ENCODE peak calls at places on chromosome 11, in nine cellular contexts. N is SK-N-SH, L is transverse colon, Q is sigmoid colon, T is ovary, K is suprapubic skin, E is GM12878, U is HepG2, W is A549. G is an unnamed sample.

GRCh38 chr11:94563176-94563847 is 3.9 kb upstream of the PIWIL4 start:
- DNase-seq in U (no peak), W (no peak), T (no peak), L (no peak), Q (no peak), E (no peak), N (no peak), K (no peak), G (no peak)

GRCh38 chr11:2860636-2861035 is 24.9 kb downstream of the CDKN1C start:
- DNase-seq in Q (no peak), W (peak), N (no peak), T (no peak), U (peak), K (no peak), E (peak), L (peak), G (no peak)

GRCh38 chr11:134052395-134052987 is 16.4 kb upstream of the JAM3 start:
- DNase-seq in K (no peak), E (no peak), Q (no peak), T (no peak), W (no peak), U (no peak), L (no peak), N (no peak), G (no peak)

GRCh38 chr11:57490456-57491248 is 24.9 kb downstream of the SLC43A1 start:
- DNase-seq in W (no peak), Q (no peak), L (no peak), K (no peak), U (no peak), T (no peak), N (no peak), E (no peak), G (no peak)

GRCh38 chr11:104394508-104394907 is 230.6 kb upstream of the PDGFD start:
- DNase-seq in E (no peak), N (no peak), L (no peak), Q (no peak), T (no peak), W (no peak), U (no peak), K (no peak), G (no peak)

GRCh38 chr11:112127056-112127455 is 36.8 kb downstream of the IL18 start:
- DNase-seq in K (no peak), Q (no peak), N (no peak), W (no peak), U (no peak), L (no peak), E (no peak), T (no peak), G (no peak)

GRCh38 chr11:2209900-2210321 is 38.3 kb upstream of the TH start:
- DNase-seq in N (no peak), Q (peak), W (no peak), L (no peak), K (no peak), E (no peak), T (no peak), U (no peak), G (no peak)

GRCh38 chr11:112161012-112161411 is 2.9 kb downstream of the IL18 start:
- DNase-seq in K (no peak), Q (no peak), U (no peak), W (no peak), L (no peak), E (no peak), T (no peak), N (no peak), G (no peak)

GRCh38 chr11:60905551-60906113 is 753 bp downstream of the PRPF19 start:
- DNase-seq in T (no peak), U (peak), N (peak), L (no peak), E (no peak), K (no peak), Q (peak), W (no peak), G (no peak)

GRCh38 chr11:25066706-25067105 is 569.9 kb downstream of the LUZP2 start:
- DNase-seq in Q (no peak), T (no peak), U (no peak), L (no peak), E (no peak), K (no peak), W (no peak), N (no peak), G (no peak)

GRCh38 chr11:101860694-101861371 is 54.0 kb upstream of the CEP126 start:
- DNase-seq in Q (no peak), L (peak), E (no peak), U (peak), N (peak), W (peak), T (peak), K (no peak), G (peak)

GRCh38 chr11:126930100-126930841 is 70.3 kb downstream of the KIRREL3 start:
- DNase-seq in W (no peak), K (no peak), T (no peak), N (no peak), Q (no peak), L (no peak), U (no peak), E (no peak), G (no peak)

GRCh38 chr11:123357990-123358827 is 71.9 kb upstream of the GRAMD1B start:
- DNase-seq in N (peak), T (no peak), E (peak), L (peak), Q (no peak), U (no peak), K (no peak), W (peak), G (no peak)

GRCh38 chr11:121240650-121241299 is 51.8 kb upstream of the SC5D start:
- DNase-seq in K (no peak), T (no peak), L (no peak), E (no peak), W (no peak), U (no peak), N (peak), Q (no peak), G (no peak)

GRCh38 chr11:132187391-132187790 is 817.0 kb downstream of the NTM start:
- DNase-seq in E (no peak), W (no peak), U (no peak), K (no peak), L (no peak), N (no peak), T (no peak), Q (no peak), G (no peak)

GRCh38 chr11:113133071-113133470 is 171.9 kb downstream of the NCAM1 start:
- DNase-seq in U (no peak), L (no peak), W (no peak), K (no peak), N (no peak), T (no peak), Q (no peak), E (no peak), G (no peak)

GRCh38 chr11:28835317-28835716 is 727.1 kb downstream of the METTL15 start:
- DNase-seq in K (no peak), L (no peak), T (no peak), E (no peak), W (no peak), Q (no peak), N (no peak), U (no peak), G (no peak)

GRCh38 chr11:8814209-8814922 is 96.6 kb upstream of the AKIP1 start:
- DNase-seq in E (no peak), Q (no peak), K (peak), N (no peak), U (no peak), L (peak), W (no peak), T (no peak), G (no peak)

GRCh38 chr11:83092488-83093384 is 21.0 kb upstream of the RAB30 start:
- DNase-seq in N (peak), U (peak), W (peak), L (peak), T (no peak), Q (no peak), E (no peak), K (no peak), G (no peak)

GRCh38 chr11:2825886-2826678 is 59.5 kb downstream of the CDKN1C start:
- DNase-seq in T (peak), E (no peak), L (peak), N (peak), W (no peak), U (peak), K (peak), Q (peak), G (peak)

GRCh38 chr11:101866619-101867491 is 48.0 kb upstream of the CEP126 start:
- DNase-seq in L (no peak), N (no peak), W (peak), Q (no peak), U (peak), T (no peak), K (no peak), E (no peak), G (no peak)

GRCh38 chr11:19953909-19954308 is 206.4 kb downstream of the DBX1 start:
- DNase-seq in U (peak), K (no peak), L (no peak), N (no peak), E (no peak), W (peak), Q (no peak), T (no peak), G (no peak)

GRCh38 chr11:115627666-115628460 is 123.6 kb upstream of the CADM1 start:
- DNase-seq in K (no peak), T (no peak), L (no peak), W (no peak), U (no peak), N (no peak), E (no peak), Q (no peak), G (no peak)

GRCh38 chr11:117273550-117274289 is 17.4 kb upstream of the BACE1-AS start:
- DNase-seq in T (no peak), W (peak), U (no peak), Q (no peak), N (no peak), L (no peak), E (no peak), K (no peak), G (no peak)

GRCh38 chr11:44030276-44030932 is 17.4 kb upstream of the ACCSL start:
- DNase-seq in Q (peak), L (no peak), T (peak), W (no peak), U (no peak), N (no peak), E (no peak), K (peak), G (no peak)
- H3K27ac ChIP-seq in Q (peak), L (peak), T (peak), W (no peak), U (no peak), N (no peak), E (no peak), K (peak), G (peak)

GRCh38 chr11:64207247-64208085 is 945 bp downstream of the FERMT3 start:
- DNase-seq in L (peak), T (peak), W (no peak), N (peak), E (peak), K (no peak), U (no peak), Q (peak), G (peak)

GRCh38 chr11:64204464-64204989 is 2.0 kb upstream of the FERMT3 start:
- DNase-seq in U (peak), K (peak), W (peak), T (peak), E (peak), L (peak), Q (peak), N (peak), G (peak)

GRCh38 chr11:64208086-64208795 is 1.7 kb downstream of the FERMT3 start:
- DNase-seq in Q (no peak), N (peak), T (peak), K (no peak), E (no peak), W (no peak), U (no peak), L (no peak), G (no peak)

GRCh38 chr11:64208796-64209562 is 2.5 kb downstream of the FERMT3 start:
- DNase-seq in T (no peak), W (no peak), L (no peak), U (no peak), N (peak), K (no peak), E (no peak), Q (no peak), G (no peak)

DNA sequence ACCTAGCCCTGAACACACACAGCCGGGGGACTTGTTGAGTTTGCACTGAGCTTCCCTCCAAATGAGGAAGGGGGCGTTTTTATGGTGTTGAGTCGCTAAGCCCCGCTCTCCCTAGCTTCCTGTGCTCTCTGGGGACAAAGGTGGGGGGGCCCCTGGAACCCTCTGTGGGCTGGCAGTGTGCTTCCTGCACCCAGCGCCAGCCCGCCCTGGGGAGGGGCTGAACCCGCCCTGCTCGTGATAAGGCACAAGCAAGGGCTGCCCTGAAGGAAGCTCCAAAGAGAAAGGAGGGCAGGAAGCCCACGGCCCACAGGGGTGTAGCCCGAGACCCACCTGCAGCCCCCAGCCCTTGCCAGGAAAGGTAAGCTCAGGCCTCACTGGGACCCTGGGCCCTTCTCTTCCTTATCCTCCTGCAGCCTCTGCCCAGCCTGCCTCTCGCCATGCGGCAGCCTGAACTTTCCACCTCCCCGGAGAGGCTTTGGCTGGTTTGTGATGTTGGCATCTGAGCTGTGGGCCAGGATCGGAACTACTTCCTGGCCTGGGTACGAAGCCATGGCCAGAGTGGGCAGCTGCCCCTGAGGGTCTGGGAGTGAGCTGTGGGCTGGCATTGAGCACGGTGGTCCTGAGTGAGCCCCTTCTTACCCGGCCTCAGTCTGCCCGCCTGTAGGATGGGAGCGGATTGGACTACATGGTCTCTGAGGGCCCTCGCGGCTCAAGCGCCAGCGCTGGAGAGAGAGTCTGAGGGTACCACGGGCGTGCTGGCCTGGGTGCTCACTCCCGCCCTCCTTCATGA is at the start of gene FERMT3:
- DNase-seq in U (no peak), K (no peak), Q (no peak), W (no peak), L (peak), T (peak), N (peak), E (peak), G (no peak)
- H3K4me3 ChIP-seq in U (no peak), K (peak), Q (peak), W (no peak), L (peak), T (peak), N (no peak), E (peak), G (peak)

DNA sequence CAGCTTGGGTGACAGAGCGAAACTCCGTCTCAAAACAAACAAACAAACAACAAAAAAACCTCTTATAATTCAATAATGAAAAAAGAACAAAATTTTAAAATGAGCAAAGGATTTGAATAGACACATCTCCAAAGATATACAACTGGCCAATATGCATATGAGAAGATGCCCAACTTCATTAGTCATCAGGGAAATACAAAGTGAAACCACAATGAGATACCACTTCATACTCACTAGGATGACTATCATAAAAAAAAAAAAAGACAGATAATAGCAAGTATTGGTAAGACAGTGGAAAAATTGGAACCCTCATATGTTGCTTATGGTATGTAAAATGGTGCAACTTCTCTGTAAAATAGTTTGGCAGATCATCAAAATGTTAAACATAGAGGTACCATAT is 28.7 kb upstream of the BARX2 start:
- DNase-seq in K (no peak), N (no peak), W (no peak), U (no peak), L (no peak), Q (no peak), E (no peak), T (no peak), G (no peak)
- TF ChIP-seq EP300 in K (no peak), N (no peak), W (no peak), U (no peak), L (no peak), Q (no peak), E (no peak), T (no peak), G (no peak)

DNA sequence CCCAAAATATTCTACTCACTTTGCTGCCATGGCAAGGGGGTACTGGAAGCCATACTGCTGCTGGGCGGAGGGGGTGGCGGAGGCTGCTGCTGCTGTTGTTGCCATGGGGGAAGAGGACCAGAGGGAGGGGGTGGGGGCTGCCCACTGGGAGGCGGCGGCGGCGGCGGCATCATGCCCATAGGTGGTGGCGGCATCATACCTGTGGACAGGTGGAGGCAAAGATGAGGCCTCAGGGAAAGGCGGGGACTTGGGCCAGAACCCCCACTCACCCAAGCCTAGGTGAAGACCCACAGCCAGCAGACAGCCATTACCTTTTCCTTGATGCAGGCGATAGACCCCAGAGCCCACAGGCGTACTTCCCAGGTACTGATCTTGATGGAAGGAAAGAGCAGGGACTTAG is 7.1 kb upstream of the PYGM start:
- DNase-seq in U (no peak), L (no peak), Q (peak), N (peak), K (no peak), T (no peak), W (no peak), E (no peak), G (no peak)
- H3K27ac ChIP-seq in U (no peak), L (peak), Q (peak), N (no peak), K (no peak), T (no peak), W (no peak), E (no peak), G (no peak)

GRCh38 chr11:6988506-6988905 is 31.6 kb downstream of the ZNF214 start:
- DNase-seq in E (no peak), K (no peak), N (no peak), T (no peak), Q (no peak), L (no peak), U (no peak), W (no peak), G (no peak)

GRCh38 chr11:6995703-6996102 is 24.4 kb downstream of the ZNF214 start:
- DNase-seq in Q (no peak), U (no peak), L (no peak), T (no peak), W (no peak), E (no peak), K (no peak), N (no peak), G (no peak)

GRCh38 chr11:6992026-6992425 is 28.1 kb downstream of the ZNF214 start:
- DNase-seq in E (no peak), Q (no peak), U (no peak), N (no peak), L (no peak), W (no peak), T (no peak), K (no peak), G (no peak)

GRCh38 chr11:6991227-6991626 is 28.9 kb downstream of the ZNF214 start:
- DNase-seq in N (no peak), E (no peak), L (no peak), T (no peak), U (no peak), W (no peak), K (no peak), Q (no peak), G (no peak)

GRCh38 chr11:6992457-6993431 is 27.4 kb downstream of the ZNF214 start:
- DNase-seq in Q (no peak), K (no peak), W (no peak), E (no peak), L (no peak), U (no peak), T (no peak), N (no peak), G (no peak)
- H3K4me3 ChIP-seq in Q (no peak), K (no peak), W (no peak), E (no peak), L (no peak), U (no peak), T (no peak), N (no peak), G (no peak)

GRCh38 chr11:108269583-108269982 is 46.7 kb downstream of the ATM start:
- DNase-seq in Q (no peak), W (no peak), K (no peak), N (no peak), L (no peak), T (no peak), U (no peak), E (no peak), G (no peak)
- TF ChIP-seq EP300 in Q (no peak), W (no peak), K (no peak), N (no peak), L (no peak), T (no peak), U (no peak), E (no peak), G (no peak)